ENCODE peak calls at places on chromosomes 7 and 10, in seven cellular contexts. X is transverse colon, S is mammary epithelial cell, U is Panc1, P is neural progenitor cell, M is H9, O is GM23338. E is an unnamed sample. For H3K4me1, the result is how much of the 10 kb centered on the place peaks cover.

GRCh38 chr7:112481833-112482669 is 1.3 kb downstream of the LSMEM1 start:
- DNase-seq in X (peak), S (peak), U (peak), P (no peak), M (peak), O (peak), E (peak)

GRCh38 chr10:66819691-66820090 is 106.1 kb upstream of the LRRTM3 start:
- DNase-seq in X (no peak), S (no peak), U (no peak), P (no peak), M (no peak), O (no peak), E (no peak)

GRCh38 chr10:61486738-61487396 is 33.7 kb upstream of the TMEM26 start:
- DNase-seq in X (no peak), S (no peak), U (no peak), P (no peak), M (no peak), O (no peak), E (no peak)

GRCh38 chr7:54932818-54933543 is 85.8 kb upstream of the EGFR start:
- DNase-seq in X (peak), S (peak), U (no peak), P (peak), M (peak), O (peak), E (peak)

GRCh38 chr10:63542835-63543575 is 21.8 kb downstream of the REEP3 start:
- DNase-seq in X (no peak), S (peak), U (no peak), P (no peak), M (no peak), O (no peak), E (no peak)

GRCh38 chr10:16943301-16944080 is 126.3 kb upstream of the RSU1 start:
- DNase-seq in X (no peak), S (no peak), U (no peak), P (no peak), M (no peak), O (no peak), E (no peak)

GRCh38 chr7:44281811-44282600 is 43.4 kb downstream of the CAMK2B start:
- DNase-seq in X (peak), S (no peak), U (no peak), P (no peak), M (peak), O (no peak), E (peak)

GRCh38 chr10:125734148-125734547 is 14.6 kb downstream of the EDRF1 start:
- DNase-seq in X (no peak), S (no peak), U (no peak), P (no peak), M (no peak), O (no peak), E (no peak)

GRCh38 chr7:116011584-116011983 is 19.0 kb downstream of the TFEC start:
- DNase-seq in X (no peak), S (no peak), U (no peak), P (no peak), M (no peak), O (peak), E (no peak)

GRCh38 chr10:91883549-91884542 is 25.4 kb downstream of the FGFBP3 start:
- DNase-seq in X (no peak), S (no peak), U (no peak), P (peak), M (peak), O (peak), E (peak)

GRCh38 chr7:86991844-86992243 is 67.6 kb downstream of the ELAPOR2 start:
- DNase-seq in X (no peak), S (no peak), U (no peak), P (no peak), M (no peak), O (no peak), E (no peak)

GRCh38 chr7:108096996-108097395 is 33.2 kb downstream of the LAMB4 start:
- DNase-seq in X (no peak), S (no peak), U (no peak), P (no peak), M (no peak), O (no peak), E (no peak)

GRCh38 chr10:119250641-119251314 is 43.4 kb downstream of the GRK5 start:
- DNase-seq in X (no peak), S (peak), U (peak), P (no peak), M (no peak), O (no peak), E (no peak)

GRCh38 chr7:152615052-152615741 is 60.7 kb downstream of the XRCC2 start:
- DNase-seq in X (no peak), S (no peak), U (no peak), P (peak), M (no peak), O (no peak), E (no peak)

GRCh38 chr7:152621426-152621825 is 54.5 kb downstream of the XRCC2 start:
- DNase-seq in X (no peak), S (no peak), U (no peak), P (no peak), M (no peak), O (no peak), E (no peak)

GRCh38 chr7:152618427-152618826 is 57.5 kb downstream of the XRCC2 start:
- DNase-seq in X (no peak), S (no peak), U (no peak), P (no peak), M (no peak), O (no peak), E (no peak)

GRCh38 chr7:152619027-152619739 is 56.8 kb downstream of the XRCC2 start:
- DNase-seq in X (no peak), S (no peak), U (no peak), P (no peak), M (no peak), O (no peak), E (no peak)

DNA sequence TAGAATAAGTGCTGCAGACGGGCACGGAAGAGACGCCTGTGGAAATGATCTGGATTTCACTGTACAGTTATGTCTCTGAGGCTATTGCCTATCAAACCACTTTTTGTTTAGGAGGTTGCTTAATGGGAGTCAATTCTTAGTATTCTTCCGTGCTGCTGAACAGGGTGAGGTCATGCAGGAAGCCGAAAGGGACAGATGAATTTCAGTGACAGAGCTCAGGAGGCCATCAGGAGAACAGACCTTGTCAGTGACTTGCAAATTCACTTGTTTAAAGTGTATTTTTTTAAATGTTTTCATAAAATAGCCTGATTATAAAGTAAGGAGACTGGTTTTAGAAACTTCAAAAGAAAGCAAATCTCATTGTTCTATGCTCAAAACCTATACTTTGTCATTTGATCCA is 58.9 kb downstream of the XRCC2 start:
- DNase-seq in X (no peak), S (no peak), U (peak), P (no peak), M (no peak), O (no peak), E (no peak)
- H3K4me1 ChIP-seq in X (under half), S (under half), U (under half), P (under half), M (under half), O (under half), E (under half)

GRCh38 chr10:31947144-31947926 is 18.7 kb upstream of the ARHGAP12 start:
- DNase-seq in X (no peak), S (peak), U (no peak), P (no peak), M (no peak), O (no peak), E (no peak)
- TF ChIP-seq CTCF in X (peak), S (peak), U (peak), P (no peak), M (no peak), O (peak), E (peak)

GRCh38 chr7:142797342-142797798 is 26.6 kb downstream of the PRSS2 start:
- DNase-seq in X (no peak), S (no peak), U (no peak), P (peak), M (no peak), O (peak), E (no peak)

GRCh38 chr7:142796501-142797341 is 26.0 kb downstream of the PRSS2 start:
- DNase-seq in X (no peak), S (no peak), U (no peak), P (peak), M (peak), O (peak), E (no peak)

GRCh38 chr7:142797799-142798377 is 27.1 kb downstream of the PRSS2 start:
- DNase-seq in X (no peak), S (no peak), U (no peak), P (peak), M (peak), O (no peak), E (no peak)

GRCh38 chr7:142795339-142795863 is 24.6 kb downstream of the PRSS2 start:
- DNase-seq in X (peak), S (no peak), U (no peak), P (no peak), M (peak), O (peak), E (no peak)

DNA sequence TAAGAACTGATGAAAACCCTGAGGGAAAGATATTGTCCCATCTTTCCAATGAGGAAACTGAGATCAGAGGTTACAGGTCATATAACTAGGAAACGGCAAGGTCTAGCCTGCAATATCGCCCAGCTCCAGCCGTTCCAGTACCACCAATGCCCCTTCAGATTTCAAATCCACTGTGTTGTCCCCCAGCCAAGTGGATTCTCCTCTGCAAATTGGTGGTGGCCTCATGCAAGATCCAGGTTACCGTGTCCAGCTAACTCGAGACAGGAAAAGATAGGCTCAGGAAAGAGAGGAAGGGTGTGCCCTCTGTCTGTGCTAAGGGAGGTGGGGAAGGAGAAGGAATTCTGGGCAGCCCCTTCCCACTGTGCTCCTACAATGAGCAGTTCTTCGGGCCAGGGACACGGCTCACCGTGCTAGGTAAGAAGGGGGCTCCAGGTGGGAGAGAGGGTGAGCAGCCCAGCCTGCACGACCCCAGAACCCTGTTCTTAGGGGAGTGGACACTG is 25.3 kb downstream of the PRSS2 start:
- DNase-seq in X (no peak), S (no peak), U (no peak), P (peak), M (peak), O (peak), E (no peak)
- H3K27ac ChIP-seq in X (peak), S (no peak), U (no peak), P (no peak), M (no peak), O (no peak), E (no peak)

GRCh38 chr7:82343-83155 is 109.8 kb upstream of the FAM20C start:
- DNase-seq in X (peak), S (no peak), U (no peak), P (peak), M (peak), O (peak), E (no peak)
- H3K4me1 ChIP-seq in X (under half), S (under half), U (under half), P (under half), M (under half), O (under half), E (under half)

GRCh38 chr7:22860337-22860736 is 37.7 kb upstream of the TOMM7 start:
- DNase-seq in X (no peak), S (no peak), U (no peak), P (no peak), M (no peak), O (no peak), E (no peak)

GRCh38 chr7:22858640-22859561 is 36.3 kb upstream of the TOMM7 start:
- DNase-seq in X (no peak), S (peak), U (no peak), P (no peak), M (no peak), O (no peak), E (no peak)

GRCh38 chr7:22859676-22860290 is 37.1 kb upstream of the TOMM7 start:
- DNase-seq in X (no peak), S (peak), U (no peak), P (no peak), M (no peak), O (no peak), E (no peak)

GRCh38 chr7:22861576-22861975 is 38.9 kb upstream of the TOMM7 start:
- DNase-seq in X (no peak), S (no peak), U (no peak), P (no peak), M (no peak), O (no peak), E (no peak)

DNA sequence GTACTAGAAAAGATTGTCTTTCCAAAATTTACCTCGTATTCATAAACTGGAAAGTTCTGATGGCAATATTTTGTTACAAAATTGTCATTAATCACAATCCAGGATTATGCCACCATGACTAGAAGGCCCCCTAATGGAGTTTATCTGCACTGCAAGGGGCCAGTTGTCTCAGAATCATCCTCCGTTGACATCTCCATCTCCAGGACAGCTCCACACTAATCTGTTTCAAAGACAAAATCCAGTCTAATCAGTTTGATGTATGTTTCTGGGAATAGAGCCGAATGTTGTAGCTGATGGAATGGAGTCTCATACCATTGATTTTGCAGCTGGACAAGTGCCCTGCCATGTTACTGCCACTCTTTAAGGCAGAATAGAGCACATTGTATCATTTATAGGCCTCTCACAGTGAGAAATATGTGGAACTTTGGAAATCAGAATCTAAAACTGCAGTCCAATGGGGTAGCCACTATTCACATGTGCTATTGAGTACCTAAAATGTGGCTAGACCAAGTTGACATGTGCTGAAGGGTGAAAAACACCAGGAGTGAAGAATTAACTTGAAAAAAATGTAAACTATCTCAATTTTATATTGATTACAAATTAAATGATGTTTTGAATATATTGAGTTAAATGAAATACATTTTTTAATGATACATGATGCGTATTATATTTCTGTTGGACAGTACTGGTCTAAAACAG is 38.3 kb upstream of the TOMM7 start:
- DNase-seq in X (no peak), S (peak), U (no peak), P (peak), M (no peak), O (peak), E (no peak)
- TF ChIP-seq CTCF in X (peak), S (peak), U (peak), P (peak), M (peak), O (peak), E (peak)

GRCh38 chr7:28410628-28411578 is 1.4 kb upstream of the CREB5 start:
- DNase-seq in X (peak), S (peak), U (no peak), P (peak), M (peak), O (peak), E (peak)
- H3K27ac ChIP-seq in X (peak), S (no peak), U (no peak), P (no peak), M (no peak), O (no peak), E (peak)